ENCODE peak calls at places on chromosome 15, in eight cellular contexts. One of them, this sample, is unnamed.

GRCh38 chr15:57893075-57893474 is 172.4 kb downstream of the ALDH1A2 start:
- DNase-seq in WTC11: no peak
- DNase-seq in activated CD4-positive, alpha-beta T cell treated with anti-CD3 and anti-CD28 coated beads for 4 hours: no peak
- DNase-seq in NCI-H774: no peak
- DNase-seq in astrocyte of the cerebellum: no peak
- DNase-seq in ELR: no peak
- DNase-seq in activated gamma-delta T cell treated with anti-CD3 and anti-CD28 coated beads, Interleukin-2, amount 50 U/mL, for 16 hours: no peak
- DNase-seq in hepatocyte: no peak
- DNase-seq in this sample: no peak

GRCh38 chr15:80846416-80846815 is 67.2 kb downstream of the CEMIP start:
- DNase-seq in NCI-H774: no peak
- DNase-seq in hepatocyte: no peak
- DNase-seq in astrocyte of the cerebellum: no peak
- DNase-seq in activated CD4-positive, alpha-beta T cell treated with anti-CD3 and anti-CD28 coated beads for 4 hours: no peak
- DNase-seq in activated gamma-delta T cell treated with anti-CD3 and anti-CD28 coated beads, Interleukin-2, amount 50 U/mL, for 16 hours: no peak
- DNase-seq in WTC11: no peak
- DNase-seq in ELR: peak
- DNase-seq in this sample: no peak

GRCh38 chr15:80464952-80465645 is 60.9 kb downstream of the ARNT2 start:
- DNase-seq in astrocyte of the cerebellum: no peak
- DNase-seq in NCI-H774: no peak
- DNase-seq in hepatocyte: no peak
- DNase-seq in WTC11: no peak
- DNase-seq in activated CD4-positive, alpha-beta T cell treated with anti-CD3 and anti-CD28 coated beads for 4 hours: no peak
- DNase-seq in ELR: no peak
- DNase-seq in activated gamma-delta T cell treated with anti-CD3 and anti-CD28 coated beads, Interleukin-2, amount 50 U/mL, for 16 hours: no peak
- DNase-seq in this sample: no peak

GRCh38 chr15:79450648-79451047 is 18.5 kb downstream of the MINAR1 start:
- DNase-seq in activated CD4-positive, alpha-beta T cell treated with anti-CD3 and anti-CD28 coated beads for 4 hours: no peak
- DNase-seq in ELR: peak
- DNase-seq in NCI-H774: no peak
- DNase-seq in astrocyte of the cerebellum: no peak
- DNase-seq in WTC11: no peak
- DNase-seq in activated gamma-delta T cell treated with anti-CD3 and anti-CD28 coated beads, Interleukin-2, amount 50 U/mL, for 16 hours: no peak
- DNase-seq in hepatocyte: no peak
- DNase-seq in this sample: no peak

GRCh38 chr15:90191344-90191687 is 9.8 kb upstream of the SEMA4B start:
- DNase-seq in WTC11: no peak
- DNase-seq in hepatocyte: no peak
- DNase-seq in activated CD4-positive, alpha-beta T cell treated with anti-CD3 and anti-CD28 coated beads for 4 hours: no peak
- DNase-seq in ELR: no peak
- DNase-seq in NCI-H774: no peak
- DNase-seq in activated gamma-delta T cell treated with anti-CD3 and anti-CD28 coated beads, Interleukin-2, amount 50 U/mL, for 16 hours: no peak
- DNase-seq in astrocyte of the cerebellum: no peak
- DNase-seq in this sample: no peak

GRCh38 chr15:40471778-40472130 is 970 bp downstream of the CHST14 start:
- DNase-seq in NCI-H774: no peak
- DNase-seq in astrocyte of the cerebellum: no peak
- DNase-seq in activated CD4-positive, alpha-beta T cell treated with anti-CD3 and anti-CD28 coated beads for 4 hours: no peak
- DNase-seq in WTC11: peak
- DNase-seq in hepatocyte: peak
- DNase-seq in activated gamma-delta T cell treated with anti-CD3 and anti-CD28 coated beads, Interleukin-2, amount 50 U/mL, for 16 hours: no peak
- DNase-seq in ELR: no peak
- DNase-seq in this sample: no peak

GRCh38 chr15:41992151-41992802 is 19.9 kb upstream of the EHD4 start:
- DNase-seq in ELR: no peak
- DNase-seq in activated gamma-delta T cell treated with anti-CD3 and anti-CD28 coated beads, Interleukin-2, amount 50 U/mL, for 16 hours: no peak
- DNase-seq in WTC11: no peak
- DNase-seq in hepatocyte: no peak
- DNase-seq in activated CD4-positive, alpha-beta T cell treated with anti-CD3 and anti-CD28 coated beads for 4 hours: no peak
- DNase-seq in astrocyte of the cerebellum: no peak
- DNase-seq in NCI-H774: no peak
- DNase-seq in this sample: no peak

GRCh38 chr15:29677871-29678431 is 144.3 kb downstream of the TJP1 start:
- DNase-seq in activated gamma-delta T cell treated with anti-CD3 and anti-CD28 coated beads, Interleukin-2, amount 50 U/mL, for 16 hours: no peak
- DNase-seq in NCI-H774: no peak
- DNase-seq in hepatocyte: peak
- DNase-seq in ELR: no peak
- DNase-seq in activated CD4-positive, alpha-beta T cell treated with anti-CD3 and anti-CD28 coated beads for 4 hours: no peak
- DNase-seq in WTC11: no peak
- DNase-seq in astrocyte of the cerebellum: no peak
- DNase-seq in this sample: no peak

GRCh38 chr15:35465763-35466162 is 80.2 kb downstream of the DPH6 start:
- DNase-seq in hepatocyte: no peak
- DNase-seq in ELR: no peak
- DNase-seq in astrocyte of the cerebellum: no peak
- DNase-seq in activated CD4-positive, alpha-beta T cell treated with anti-CD3 and anti-CD28 coated beads for 4 hours: no peak
- DNase-seq in activated gamma-delta T cell treated with anti-CD3 and anti-CD28 coated beads, Interleukin-2, amount 50 U/mL, for 16 hours: no peak
- DNase-seq in NCI-H774: no peak
- DNase-seq in WTC11: no peak
- DNase-seq in this sample: no peak

GRCh38 chr15:82146558-82146957 is 100.7 kb upstream of the MEX3B start:
- DNase-seq in WTC11: no peak
- DNase-seq in activated gamma-delta T cell treated with anti-CD3 and anti-CD28 coated beads, Interleukin-2, amount 50 U/mL, for 16 hours: no peak
- DNase-seq in activated CD4-positive, alpha-beta T cell treated with anti-CD3 and anti-CD28 coated beads for 4 hours: no peak
- DNase-seq in NCI-H774: no peak
- DNase-seq in hepatocyte: no peak
- DNase-seq in astrocyte of the cerebellum: no peak
- DNase-seq in ELR: no peak
- DNase-seq in this sample: no peak

GRCh38 chr15:90126457-90127435 is 24.5 kb upstream of the IDH2 start:
- DNase-seq in ELR: no peak
- DNase-seq in NCI-H774: no peak
- DNase-seq in activated CD4-positive, alpha-beta T cell treated with anti-CD3 and anti-CD28 coated beads for 4 hours: no peak
- DNase-seq in WTC11: peak
- DNase-seq in activated gamma-delta T cell treated with anti-CD3 and anti-CD28 coated beads, Interleukin-2, amount 50 U/mL, for 16 hours: no peak
- DNase-seq in hepatocyte: peak
- DNase-seq in astrocyte of the cerebellum: no peak
- DNase-seq in this sample: no peak

GRCh38 chr15:33639968-33640367 is 328.3 kb upstream of the CHRM5 start:
- DNase-seq in activated gamma-delta T cell treated with anti-CD3 and anti-CD28 coated beads, Interleukin-2, amount 50 U/mL, for 16 hours: no peak
- DNase-seq in ELR: no peak
- DNase-seq in NCI-H774: peak
- DNase-seq in hepatocyte: no peak
- DNase-seq in activated CD4-positive, alpha-beta T cell treated with anti-CD3 and anti-CD28 coated beads for 4 hours: no peak
- DNase-seq in astrocyte of the cerebellum: no peak
- DNase-seq in WTC11: no peak
- DNase-seq in this sample: no peak

GRCh38 chr15:87420017-87420416 is 836.5 kb downstream of the NTRK3 start:
- DNase-seq in hepatocyte: no peak
- DNase-seq in activated CD4-positive, alpha-beta T cell treated with anti-CD3 and anti-CD28 coated beads for 4 hours: no peak
- DNase-seq in WTC11: no peak
- DNase-seq in activated gamma-delta T cell treated with anti-CD3 and anti-CD28 coated beads, Interleukin-2, amount 50 U/mL, for 16 hours: no peak
- DNase-seq in astrocyte of the cerebellum: no peak
- DNase-seq in ELR: no peak
- DNase-seq in NCI-H774: no peak
- DNase-seq in this sample: no peak

GRCh38 chr15:63212050-63212973 is 22.9 kb downstream of the RAB8B start:
- DNase-seq in ELR: peak
- DNase-seq in activated gamma-delta T cell treated with anti-CD3 and anti-CD28 coated beads, Interleukin-2, amount 50 U/mL, for 16 hours: no peak
- DNase-seq in astrocyte of the cerebellum: no peak
- DNase-seq in activated CD4-positive, alpha-beta T cell treated with anti-CD3 and anti-CD28 coated beads for 4 hours: no peak
- DNase-seq in WTC11: no peak
- DNase-seq in NCI-H774: no peak
- DNase-seq in hepatocyte: peak
- DNase-seq in this sample: no peak

GRCh38 chr15:97904196-97904572 is 56.3 kb upstream of the ARRDC4 start:
- DNase-seq in NCI-H774: peak
- DNase-seq in activated gamma-delta T cell treated with anti-CD3 and anti-CD28 coated beads, Interleukin-2, amount 50 U/mL, for 16 hours: no peak
- DNase-seq in activated CD4-positive, alpha-beta T cell treated with anti-CD3 and anti-CD28 coated beads for 4 hours: no peak
- DNase-seq in WTC11: peak
- DNase-seq in ELR: peak
- DNase-seq in astrocyte of the cerebellum: peak
- DNase-seq in hepatocyte: peak
- DNase-seq in this sample: no peak

GRCh38 chr15:96329403-96329981 is 1.0 kb upstream of the NR2F2 start:
- DNase-seq in NCI-H774: no peak
- DNase-seq in WTC11: no peak
- DNase-seq in activated CD4-positive, alpha-beta T cell treated with anti-CD3 and anti-CD28 coated beads for 4 hours: no peak
- DNase-seq in hepatocyte: no peak
- DNase-seq in ELR: peak
- DNase-seq in activated gamma-delta T cell treated with anti-CD3 and anti-CD28 coated beads, Interleukin-2, amount 50 U/mL, for 16 hours: no peak
- DNase-seq in astrocyte of the cerebellum: no peak
- DNase-seq in this sample: no peak

GRCh38 chr15:57440799-57441198 is 64.5 kb downstream of the CGNL1 start:
- DNase-seq in activated gamma-delta T cell treated with anti-CD3 and anti-CD28 coated beads, Interleukin-2, amount 50 U/mL, for 16 hours: no peak
- DNase-seq in activated CD4-positive, alpha-beta T cell treated with anti-CD3 and anti-CD28 coated beads for 4 hours: no peak
- DNase-seq in astrocyte of the cerebellum: peak
- DNase-seq in ELR: peak
- DNase-seq in hepatocyte: peak
- DNase-seq in NCI-H774: no peak
- DNase-seq in WTC11: no peak
- DNase-seq in this sample: peak

GRCh38 chr15:79738198-79738597 is 158.6 kb downstream of the MTHFS start:
- DNase-seq in activated gamma-delta T cell treated with anti-CD3 and anti-CD28 coated beads, Interleukin-2, amount 50 U/mL, for 16 hours: no peak
- DNase-seq in ELR: no peak
- DNase-seq in activated CD4-positive, alpha-beta T cell treated with anti-CD3 and anti-CD28 coated beads for 4 hours: no peak
- DNase-seq in NCI-H774: no peak
- DNase-seq in hepatocyte: no peak
- DNase-seq in astrocyte of the cerebellum: no peak
- DNase-seq in WTC11: no peak
- DNase-seq in this sample: no peak

GRCh38 chr15:40912478-40912877 is 16.7 kb upstream of the DLL4 start:
- DNase-seq in activated CD4-positive, alpha-beta T cell treated with anti-CD3 and anti-CD28 coated beads for 4 hours: no peak
- DNase-seq in ELR: no peak
- DNase-seq in WTC11: no peak
- DNase-seq in activated gamma-delta T cell treated with anti-CD3 and anti-CD28 coated beads, Interleukin-2, amount 50 U/mL, for 16 hours: no peak
- DNase-seq in hepatocyte: no peak
- DNase-seq in astrocyte of the cerebellum: no peak
- DNase-seq in NCI-H774: no peak
- DNase-seq in this sample: no peak

GRCh38 chr15:93203036-93203435 is 114.0 kb upstream of the RGMA start:
- DNase-seq in WTC11: no peak
- DNase-seq in activated gamma-delta T cell treated with anti-CD3 and anti-CD28 coated beads, Interleukin-2, amount 50 U/mL, for 16 hours: no peak
- DNase-seq in ELR: no peak
- DNase-seq in NCI-H774: no peak
- DNase-seq in activated CD4-positive, alpha-beta T cell treated with anti-CD3 and anti-CD28 coated beads for 4 hours: no peak
- DNase-seq in astrocyte of the cerebellum: no peak
- DNase-seq in hepatocyte: no peak
- DNase-seq in this sample: no peak

This sample was measured in epithelial cell of prostate.